ENCODE peak calls at places on chromosomes 11 and 22, in nine cellular contexts. Q is PC-3, S is H9, F is neural progenitor cell, O is astrocyte, L is mesenchymal stem cell, E is HCT116, H is GM23248, Z is mammary epithelial cell. W is an unnamed sample.
A peak's percentile ranks its signal among the peaks of the same experiment; 100 is the strongest.

GRCh38 chr11:9231848-9232177 is 33.3 kb downstream of the DENND5A start:
- DNase-seq in S (no peak), L (peak; percentile 75), Z (no peak), O (peak; percentile 70), F (no peak), H (peak; percentile 60), E (no peak), Q (no peak), W (peak; percentile 81)

GRCh38 chr22:50627452-50627913 is 469 bp downstream of the ARSA start:
- DNase-seq in S (peak; percentile 52), E (no peak), Q (no peak), Z (peak; percentile 16), F (peak; percentile 71), L (peak; percentile 24), H (peak; percentile 47), O (no peak), W (no peak)

GRCh38 chr11:132886335-132886734 is 646.0 kb downstream of the OPCML start:
- DNase-seq in E (no peak), H (peak; percentile 80), O (peak; percentile 80), Q (no peak), Z (peak; percentile 59), L (peak; percentile 34), S (no peak), F (no peak), W (peak; percentile 85)

GRCh38 chr11:74577624-74578396 is 14.6 kb upstream of the POLD3 start:
- DNase-seq in F (no peak), S (no peak), H (peak; percentile 27), L (no peak), Z (no peak), Q (no peak), O (no peak), E (no peak), W (no peak)

GRCh38 chr11:31802990-31803812 is 7.9 kb downstream of the PAX6 start:
- DNase-seq in Z (no peak), L (no peak), F (peak; percentile 67), S (no peak), H (no peak), E (no peak), O (peak; percentile 44), Q (no peak), W (no peak)

GRCh38 chr22:38110863-38111852 is 674 bp upstream of the BAIAP2L2 start:
- DNase-seq in S (peak; percentile 68), H (peak; percentile 73), F (peak; percentile 34), E (no peak), O (no peak), Z (no peak), Q (no peak), L (no peak), W (no peak)

GRCh38 chr11:120236169-120237107 is 3.5 kb upstream of the POU2F3 start:
- DNase-seq in F (no peak), E (peak; percentile 37), Z (peak; percentile 91), H (peak; percentile 26), S (peak; percentile 80), L (peak; percentile 20), Q (peak; percentile 71), O (peak; percentile 59), W (no peak)

GRCh38 chr22:37419916-37420655 is 7.2 kb downstream of the ELFN2 start:
- DNase-seq in O (peak; percentile 14), L (peak; percentile 44), Z (peak; percentile 41), E (no peak), H (peak; percentile 41), S (peak; percentile 77), F (peak; percentile 74), Q (peak; percentile 53), W (no peak)

GRCh38 chr11:14894657-14895598 is 2.9 kb upstream of the CYP2R1 start:
- DNase-seq in Q (no peak), L (peak; percentile 60), E (no peak), H (peak; percentile 48), F (no peak), Z (no peak), S (no peak), O (no peak), W (no peak)

GRCh38 chr11:110349109-110349996 is 52.9 kb upstream of the RDX start:
- DNase-seq in F (peak; percentile 29), O (peak; percentile 52), Q (no peak), H (no peak), E (no peak), S (no peak), Z (peak; percentile 94), L (no peak), W (no peak)

GRCh38 chr11:134252539-134253188 is 488 bp downstream of the THYN1 start:
- DNase-seq in H (peak; percentile 84), L (no peak), O (no peak), Q (peak; percentile 38), F (peak; percentile 63), S (peak; percentile 40), E (no peak), Z (peak; percentile 45), W (no peak)

GRCh38 chr22:37197451-37198289 is 9.6 kb upstream of the C1QTNF6 start:
- DNase-seq in L (peak; percentile 87), S (no peak), O (peak; percentile 87), Q (peak; percentile 92), H (peak; percentile 89), Z (peak; percentile 95), F (no peak), E (peak; percentile 92), W (peak; percentile 89)

GRCh38 chr11:88103337-88104206 is 71.7 kb downstream of the RAB38 start:
- DNase-seq in Z (peak; percentile 47), E (peak; percentile 85), O (peak; percentile 56), S (peak; percentile 93), L (peak; percentile 86), H (peak; percentile 38), Q (peak; percentile 79), F (peak; percentile 90), W (peak; percentile 45)

GRCh38 chr22:39526736-39527171 is 5.8 kb downstream of the RPS19BP1 start:
- DNase-seq in F (peak; percentile 25), S (no peak), H (no peak), L (peak; percentile 20), Z (no peak), Q (no peak), E (no peak), O (no peak), W (no peak)

GRCh38 chr22:39522567-39523300 is 2.4 kb downstream of the ATF4 start:
- DNase-seq in F (peak; percentile 23), O (peak; percentile 49), Z (peak; percentile 47), H (peak; percentile 92), L (peak; percentile 57), S (no peak), E (no peak), Q (peak; percentile 50), W (peak; percentile 67)

GRCh38 chr22:39524089-39524752 is 3.9 kb downstream of the ATF4 start:
- DNase-seq in H (peak; percentile 39), Q (no peak), E (no peak), O (no peak), L (peak; percentile 22), Z (no peak), S (no peak), F (no peak), W (no peak)

GRCh38 chr22:39525658-39525975 is 5.3 kb downstream of the ATF4 start:
- DNase-seq in Q (no peak), L (peak; percentile 3), F (no peak), O (no peak), S (no peak), Z (no peak), E (no peak), H (no peak), W (no peak)

GRCh38 chr22:39524753-39525657 is 4.6 kb downstream of the ATF4 start:
- DNase-seq in S (no peak), F (no peak), Q (no peak), O (no peak), H (no peak), Z (no peak), L (peak; percentile 19), E (no peak), W (no peak)
- H3K9ac ChIP-seq in S (no peak overlapping the region), F (no peak overlapping the region), Q (no peak overlapping the region), O (peak overlapping the region; percentile 8), H (no peak overlapping the region), Z (no peak overlapping the region), L (peak overlapping the region; percentile 9), E (no peak overlapping the region), W (no peak overlapping the region)

GRCh38 chr11:73381589-73381988 is 5.4 kb downstream of the RELT start:
- DNase-seq in F (no peak), E (no peak), Z (no peak), S (no peak), O (no peak), Q (no peak), H (no peak), L (no peak), W (no peak)

GRCh38 chr11:73383249-73384126 is 7.3 kb downstream of the RELT start:
- DNase-seq in E (no peak), H (peak; percentile 30), L (peak; percentile 52), Z (no peak), O (no peak), S (no peak), Q (no peak), F (peak; percentile 31), W (no peak)

GRCh38 chr11:73382747-73383146 is 6.5 kb downstream of the RELT start:
- DNase-seq in Z (no peak), H (no peak), E (no peak), O (no peak), S (no peak), F (no peak), L (no peak), Q (no peak), W (no peak)

GRCh38 chr11:73380897-73381410 is 4.8 kb downstream of the RELT start:
- DNase-seq in H (no peak), F (peak; percentile 17), Q (no peak), S (no peak), E (no peak), Z (no peak), O (no peak), L (no peak), W (no peak)

GRCh38 chr11:73382183-73382582 is 6.0 kb downstream of the RELT start:
- DNase-seq in H (no peak), Z (no peak), Q (no peak), S (no peak), O (no peak), E (no peak), L (no peak), F (no peak), W (no peak)
- H3K4me1 ChIP-seq in H (peaks cover 7% of the 10 kb centered on the region), Z (peaks cover 8% of the 10 kb centered on the region), Q (peaks cover 24% of the 10 kb centered on the region), S (no peaks in the 10 kb centered on the region), O (peaks cover 9% of the 10 kb centered on the region), E (peaks cover 7% of the 10 kb centered on the region), L (peaks cover 42% of the 10 kb centered on the region), F (peaks cover 20% of the 10 kb centered on the region), W (peaks cover 5% of the 10 kb centered on the region)

DNA sequence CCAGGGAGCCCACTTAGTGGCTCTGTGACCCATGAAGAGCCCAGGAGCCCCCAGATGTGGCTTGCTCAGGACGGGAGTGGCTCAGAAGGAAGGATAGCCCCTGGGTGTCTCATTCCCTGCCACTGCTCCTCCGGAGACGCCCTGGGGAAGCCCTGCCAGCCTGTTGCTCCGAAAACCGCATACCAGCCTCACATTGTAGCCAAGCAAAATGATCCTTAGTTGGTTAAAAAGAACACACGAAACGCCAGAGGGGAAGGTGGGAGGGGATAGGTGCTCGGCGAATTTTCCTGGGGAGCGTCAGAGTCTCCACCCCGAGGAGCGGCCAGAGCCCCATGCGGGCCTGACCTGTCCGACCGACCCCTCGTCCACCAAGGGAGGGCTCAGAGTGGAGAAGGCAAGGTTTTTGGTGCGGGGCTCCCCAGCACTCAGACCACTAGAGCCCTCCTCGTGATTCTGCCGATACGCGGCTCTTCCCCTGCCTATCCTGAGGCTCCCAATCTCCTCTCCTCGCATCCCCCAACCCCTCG is 39.5 kb downstream of the DIXDC1 start:
- DNase-seq in H (peak; percentile 52), F (no peak), S (no peak), E (no peak), Z (peak; percentile 50), Q (peak; percentile 33), O (peak; percentile 12), L (no peak), W (no peak)
- H3K9ac ChIP-seq in H (peak overlapping the region; percentile 88), F (peak overlapping the region; percentile 48), S (peak overlapping the region; percentile 70), E (no peak overlapping the region), Z (no peak overlapping the region), Q (no peak overlapping the region), O (peak overlapping the region; percentile 83), L (peak overlapping the region; percentile 58), W (no peak overlapping the region)

GRCh38 chr11:65590240-65590738 is 5.3 kb downstream of the KCNK7 start:
- DNase-seq in E (no peak), L (no peak), O (no peak), H (no peak), Q (no peak), F (no peak), S (no peak), Z (no peak), W (no peak)
- H3K4me1 ChIP-seq in E (peaks cover 17% of the 10 kb centered on the region), L (peaks cover 40% of the 10 kb centered on the region), O (peaks cover 11% of the 10 kb centered on the region), H (no peaks in the 10 kb centered on the region), Q (no peaks in the 10 kb centered on the region), F (peaks cover 14% of the 10 kb centered on the region), S (no peaks in the 10 kb centered on the region), Z (peaks cover 37% of the 10 kb centered on the region), W (peaks cover 8% of the 10 kb centered on the region)

W was measured in fibroblast of lung.